ENCODE peak calls at places on chromosomes 3 and 15, in seven cellular contexts. Y is neuronal stem cell, Q is H9, P is trophoblast cell, N is IMR-90, T is mesendoderm, G is H1. J is an unnamed sample.

GRCh38 chr3:21665444-21665843 is 85.6 kb downstream of the ZNF385D start:
- DNase-seq in N (no peak), G (no peak), Q (peak; percentile 44), P (no peak), Y (no peak), T (peak; percentile 74), J (no peak)

GRCh38 chr3:137131081-137131480 is 173.3 kb downstream of the IL20RB start:
- DNase-seq in T (peak; percentile 29), G (no peak), P (no peak), Q (no peak), N (no peak), Y (no peak), J (no peak)

GRCh38 chr3:152961323-152961722 is 126.4 kb downstream of the P2RY1 start:
- DNase-seq in G (no peak), P (no peak), N (peak; percentile 0), Y (no peak), Q (no peak), T (peak; percentile 60), J (peak; percentile 39)

GRCh38 chr15:38670142-38671002 is 105.8 kb upstream of the RASGRP1 start:
- DNase-seq in Y (no peak), G (no peak), Q (no peak), N (no peak), T (no peak), P (no peak), J (no peak)

GRCh38 chr3:136070953-136071949 is 105.7 kb downstream of the PPP2R3A start:
- DNase-seq in Y (no peak), G (no peak), T (peak; percentile 93), Q (no peak), N (peak; percentile 27), P (peak; percentile 99), J (peak; percentile 20)

GRCh38 chr15:57570994-57571393 is 20.7 kb upstream of the MYZAP start:
- DNase-seq in G (no peak), Y (no peak), T (no peak), P (peak; percentile 45), Q (no peak), N (peak; percentile 21), J (peak; percentile 12)

GRCh38 chr3:171950373-171950772 is 89.0 kb upstream of the FNDC3B start:
- DNase-seq in Y (no peak), G (no peak), T (peak; percentile 89), N (peak; percentile 56), P (no peak), Q (no peak), J (peak; percentile 59)

GRCh38 chr15:73321496-73322344 is 47.0 kb downstream of the HCN4 start:
- DNase-seq in T (no peak), Y (no peak), Q (no peak), P (no peak), N (no peak), G (no peak), J (no peak)

GRCh38 chr15:84034831-84035753 is 200.5 kb upstream of the GOLGA6L4 start:
- DNase-seq in P (no peak), Q (peak; percentile 45), G (no peak), Y (no peak), N (peak; percentile 55), T (peak; percentile 65), J (peak; percentile 30)

GRCh38 chr3:46709721-46710120 is 7.9 kb downstream of the PRSS50 start:
- DNase-seq in G (no peak), Q (no peak), Y (no peak), P (no peak), T (no peak), N (no peak), J (no peak)

GRCh38 chr15:67290319-67290718 is 35.7 kb downstream of the IQCH start:
- DNase-seq in T (no peak), Q (no peak), N (no peak), P (peak; percentile 20), Y (no peak), G (no peak), J (no peak)

GRCh38 chr3:1092771-1093170 is at the start of gene CNTN6:
- DNase-seq in G (no peak), Q (no peak), T (peak; percentile 7), N (no peak), P (no peak), Y (peak; percentile 65), J (peak; percentile 24)

GRCh38 chr3:99637381-99638111 is 848 bp upstream of the COL8A1 start:
- DNase-seq in T (peak; percentile 56), G (no peak), Q (no peak), P (peak; percentile 4), N (peak; percentile 90), Y (peak; percentile 24), J (peak; percentile 78)

GRCh38 chr15:60840703-60841411 is 361.9 kb upstream of the ICE2 start:
- DNase-seq in P (no peak), Y (no peak), T (no peak), G (no peak), Q (no peak), N (no peak), J (no peak)

GRCh38 chr3:135895106-135895733 is 70.3 kb upstream of the PPP2R3A start:
- DNase-seq in Y (peak; percentile 75), Q (peak; percentile 76), G (peak; percentile 87), P (peak; percentile 82), T (peak; percentile 88), N (peak; percentile 79), J (peak; percentile 66)

GRCh38 chr3:75294124-75294523 is 370.0 kb upstream of the FRG2C start:
- DNase-seq in P (peak; percentile 2), G (peak; percentile 53), T (peak; percentile 42), Q (peak; percentile 57), Y (peak; percentile 29), N (peak; percentile 35), J (peak; percentile 44)

GRCh38 chr3:13642597-13642996 is 93.7 kb downstream of the FBLN2 start:
- DNase-seq in Q (no peak), G (no peak), N (peak; percentile 75), T (no peak), Y (no peak), P (no peak), J (no peak)

GRCh38 chr3:170410428-170411029 is 8.1 kb upstream of the CLDN11 start:
- DNase-seq in P (no peak), N (no peak), Q (no peak), Y (no peak), G (no peak), T (peak; percentile 23), J (peak; percentile 42)

GRCh38 chr3:65265942-65266341 is 578.1 kb upstream of the ADAMTS9 start:
- DNase-seq in P (no peak), Q (no peak), G (no peak), N (no peak), Y (no peak), T (no peak), J (no peak)

GRCh38 chr3:65259946-65260345 is 572.1 kb upstream of the ADAMTS9 start:
- DNase-seq in Q (no peak), P (no peak), N (no peak), G (no peak), Y (no peak), T (no peak), J (no peak)

GRCh38 chr3:65268411-65268810 is 580.6 kb upstream of the ADAMTS9 start:
- DNase-seq in P (no peak), T (no peak), Q (no peak), Y (no peak), N (no peak), G (no peak), J (peak; percentile 23)

GRCh38 chr3:65262554-65262953 is 574.8 kb upstream of the ADAMTS9 start:
- DNase-seq in Y (no peak), N (no peak), P (no peak), T (no peak), G (no peak), Q (no peak), J (peak; percentile 29)

GRCh38 chr3:65265511-65265910 is 577.7 kb upstream of the ADAMTS9 start:
- DNase-seq in Y (no peak), P (no peak), G (no peak), Q (no peak), T (no peak), N (no peak), J (no peak)
- H2BK5ac ChIP-seq in Y (no peak overlapping the region), P (no peak overlapping the region), G (no peak overlapping the region), Q (no peak overlapping the region), T (no peak overlapping the region), N (no peak overlapping the region), J (no peak overlapping the region)

GRCh38 chr15:95176794-95177577 is 945.6 kb downstream of the MCTP2 start:
- DNase-seq in P (no peak), Q (no peak), G (no peak), T (peak; percentile 11), N (no peak), Y (no peak), J (no peak)
- H2BK5ac ChIP-seq in P (no peak overlapping the region), Q (no peak overlapping the region), G (no peak overlapping the region), T (no peak overlapping the region), N (no peak overlapping the region), Y (no peak overlapping the region), J (no peak overlapping the region)

GRCh38 chr15:62545392-62546227 is 380.5 kb upstream of the C2CD4B start:
- DNase-seq in Y (no peak), P (no peak), G (no peak), N (peak; percentile 42), T (no peak), Q (no peak), J (peak; percentile 14)
- H2BK5ac ChIP-seq in Y (no peak overlapping the region), P (no peak overlapping the region), G (no peak overlapping the region), N (peak overlapping the region; percentile 25), T (no peak overlapping the region), Q (no peak overlapping the region), J (no peak overlapping the region)

GRCh38 chr3:123695152-123695551 is 110.3 kb upstream of the HACD2 start:
- DNase-seq in G (no peak), T (no peak), P (no peak), N (no peak), Q (no peak), Y (no peak), J (peak; percentile 53)

GRCh38 chr3:123696796-123697195 is 111.9 kb upstream of the HACD2 start:
- DNase-seq in P (no peak), N (peak; percentile 14), T (no peak), Y (no peak), G (no peak), Q (no peak), J (no peak)

GRCh38 chr3:123693584-123693983 is 108.7 kb upstream of the HACD2 start:
- DNase-seq in N (no peak), P (no peak), T (no peak), Y (no peak), G (no peak), Q (no peak), J (no peak)

GRCh38 chr3:123694377-123695147 is 109.7 kb upstream of the HACD2 start:
- DNase-seq in G (no peak), T (no peak), N (peak; percentile 48), Y (no peak), Q (no peak), P (no peak), J (peak; percentile 80)

DNA sequence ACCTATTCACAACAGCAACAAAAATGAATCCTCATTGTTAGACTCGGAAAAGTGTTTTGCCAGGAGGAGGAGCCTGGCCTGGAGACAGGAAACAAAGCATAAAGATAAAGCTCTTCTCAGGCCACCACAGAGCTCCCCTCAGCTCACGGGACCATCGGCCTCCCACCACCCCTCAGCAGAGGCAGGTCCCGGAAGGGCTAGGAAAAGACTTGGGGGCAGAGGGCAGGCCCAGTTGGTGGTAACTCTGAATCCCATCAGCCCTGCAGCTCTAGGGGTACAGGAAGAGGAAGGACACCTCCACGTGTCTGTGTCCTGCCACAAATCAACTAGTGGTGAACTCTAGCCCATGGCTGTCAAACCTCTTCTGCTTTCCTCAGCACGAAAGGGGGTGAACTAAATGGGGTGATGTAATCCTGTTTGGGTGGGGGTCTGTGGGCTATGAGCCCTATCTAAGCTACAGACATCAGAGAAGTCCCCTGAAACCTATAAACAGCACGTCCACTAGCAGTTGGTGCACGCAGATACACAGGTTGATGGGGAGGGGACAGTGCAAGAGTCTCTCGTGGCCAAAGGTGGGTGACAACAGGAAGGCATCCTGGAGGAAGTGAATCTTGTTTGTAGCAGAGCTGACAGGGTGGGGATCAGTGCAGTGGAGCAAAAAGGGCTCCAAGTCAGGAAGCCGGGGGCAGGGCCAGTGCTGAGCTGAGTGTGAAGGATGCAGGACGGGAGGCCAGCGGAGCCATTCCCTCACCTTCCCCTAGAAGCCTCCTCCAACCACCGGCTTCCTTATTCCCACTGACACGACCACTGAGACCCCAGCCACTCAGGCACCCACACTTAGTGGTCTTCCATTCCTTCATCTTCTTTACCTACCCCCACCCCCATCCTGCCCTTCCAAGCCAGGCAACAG is 111.1 kb upstream of the HACD2 start:
- DNase-seq in Y (no peak), N (no peak), Q (no peak), T (no peak), P (no peak), G (no peak), J (no peak)
- H2BK5ac ChIP-seq in Y (peak overlapping the region; percentile 54), N (peak overlapping the region; percentile 21), Q (no peak overlapping the region), T (no peak overlapping the region), P (peak overlapping the region; percentile 37), G (no peak overlapping the region), J (peak overlapping the region; percentile 84)

J was measured in mesenchymal stem cell.